ENCODE peak calls at places on chromosome 5, in nine cellular contexts. V is AG10803, O is GM23248, C is heart left ventricle, N is NCI-H446, F is DMS153, Q is neural crest cell, H is Peyer's patch, U is kidney epithelial cell. T is an unnamed sample.

GRCh38 chr5:124783285-124783684 is 36.8 kb upstream of the ZNF608 start:
- DNase-seq in Q (no peak), U (no peak), O (no peak), N (no peak), H (no peak), V (no peak), F (no peak), C (no peak), T (no peak)

GRCh38 chr5:1723476-1723875 is 76.2 kb downstream of the MRPL36 start:
- DNase-seq in U (no peak), O (no peak), N (no peak), Q (no peak), H (no peak), F (no peak), C (no peak), V (no peak), T (no peak)

GRCh38 chr5:5678909-5679308 is 256.4 kb downstream of the ICE1 start:
- DNase-seq in V (no peak), H (no peak), C (peak), O (no peak), Q (no peak), F (no peak), N (no peak), U (no peak), T (no peak)

GRCh38 chr5:10604975-10605374 is 41.1 kb downstream of the ANKRD33B start:
- DNase-seq in U (no peak), N (no peak), Q (no peak), F (no peak), C (no peak), O (no peak), V (no peak), H (no peak), T (no peak)

GRCh38 chr5:123215929-123216702 is 127.1 kb downstream of the PRDM6 start:
- DNase-seq in N (no peak), V (no peak), F (no peak), H (no peak), U (no peak), Q (no peak), O (no peak), C (no peak), T (no peak)

GRCh38 chr5:68964679-68965078 is 129.1 kb upstream of the SLC30A5 start:
- DNase-seq in F (no peak), V (no peak), Q (no peak), H (no peak), N (no peak), U (no peak), O (no peak), C (no peak), T (no peak)

GRCh38 chr5:31886206-31886605 is 247.3 kb downstream of the PDZD2 start:
- DNase-seq in F (no peak), Q (no peak), C (no peak), N (no peak), H (no peak), O (no peak), U (no peak), V (no peak), T (no peak)

GRCh38 chr5:143117821-143118220 is 285.7 kb downstream of the NR3C1 start:
- DNase-seq in V (no peak), O (no peak), N (no peak), F (no peak), C (no peak), H (no peak), Q (no peak), U (no peak), T (no peak)

GRCh38 chr5:113057437-113058052 is 80.9 kb downstream of the DCP2 start:
- DNase-seq in H (no peak), F (no peak), U (no peak), C (no peak), Q (no peak), V (no peak), O (no peak), N (no peak), T (no peak)

GRCh38 chr5:16577677-16578076 is 39.1 kb downstream of the RETREG1 start:
- DNase-seq in N (no peak), U (no peak), O (no peak), H (no peak), F (no peak), Q (no peak), C (no peak), V (no peak), T (no peak)

GRCh38 chr5:32027717-32028321 is 146.3 kb downstream of the GOLPH3 start:
- DNase-seq in Q (no peak), F (no peak), V (peak), C (peak), N (no peak), U (peak), O (peak), H (no peak), T (peak)